ENCODE peak calls at places on chromosomes 2 and 18, in nine cellular contexts. One of them, this sample, is unnamed.

GRCh38 chr18:6731197-6731596 is 1.7 kb downstream of the ARHGAP28 start:
- DNase-seq in K562: no peak
- DNase-seq in lower leg skin: no peak
- DNase-seq in IMR-90: peak; percentile 94
- DNase-seq in uterus: no peak
- DNase-seq in stomach: no peak
- DNase-seq in endothelial cell of umbilical vein: peak; percentile 71
- DNase-seq in HCT116: no peak
- DNase-seq in sigmoid colon: no peak
- DNase-seq in this sample: no peak

GRCh38 chr18:54888933-54889332 is 60.7 kb downstream of the RAB27B start:
- DNase-seq in K562: no peak
- DNase-seq in lower leg skin: no peak
- DNase-seq in IMR-90: peak; percentile 79
- DNase-seq in uterus: no peak
- DNase-seq in stomach: no peak
- DNase-seq in endothelial cell of umbilical vein: no peak
- DNase-seq in HCT116: no peak
- DNase-seq in sigmoid colon: no peak
- DNase-seq in this sample: no peak

GRCh38 chr2:162887902-162888301 is 49.3 kb upstream of the KCNH7 start:
- DNase-seq in K562: no peak
- DNase-seq in lower leg skin: no peak
- DNase-seq in IMR-90: no peak
- DNase-seq in uterus: no peak
- DNase-seq in stomach: no peak
- DNase-seq in endothelial cell of umbilical vein: no peak
- DNase-seq in HCT116: no peak
- DNase-seq in sigmoid colon: no peak
- DNase-seq in this sample: no peak

GRCh38 chr18:10838594-10838993 is 310.8 kb downstream of the PIEZO2 start:
- DNase-seq in K562: no peak
- DNase-seq in lower leg skin: no peak
- DNase-seq in IMR-90: peak; percentile 87
- DNase-seq in uterus: no peak
- DNase-seq in stomach: no peak
- DNase-seq in endothelial cell of umbilical vein: no peak
- DNase-seq in HCT116: no peak
- DNase-seq in sigmoid colon: no peak
- DNase-seq in this sample: no peak

GRCh38 chr2:3266727-3267548 is 110.7 kb downstream of the EIPR1 start:
- DNase-seq in K562: no peak
- DNase-seq in lower leg skin: no peak
- DNase-seq in IMR-90: no peak
- DNase-seq in uterus: no peak
- DNase-seq in stomach: no peak
- DNase-seq in endothelial cell of umbilical vein: no peak
- DNase-seq in HCT116: no peak
- DNase-seq in sigmoid colon: no peak
- DNase-seq in this sample: no peak

GRCh38 chr2:129812071-129812470 is 167.4 kb upstream of the RAB6C start:
- DNase-seq in K562: no peak
- DNase-seq in lower leg skin: peak; percentile 72
- DNase-seq in IMR-90: no peak
- DNase-seq in uterus: no peak
- DNase-seq in stomach: peak; percentile 47
- DNase-seq in endothelial cell of umbilical vein: no peak
- DNase-seq in HCT116: no peak
- DNase-seq in sigmoid colon: no peak
- DNase-seq in this sample: no peak

GRCh38 chr18:2547477-2548087 is 23.7 kb downstream of the METTL4 start:
- DNase-seq in K562: peak; percentile 33
- DNase-seq in lower leg skin: no peak
- DNase-seq in IMR-90: peak; percentile 71
- DNase-seq in uterus: no peak
- DNase-seq in stomach: no peak
- DNase-seq in endothelial cell of umbilical vein: peak; percentile 60
- DNase-seq in HCT116: peak; percentile 22
- DNase-seq in sigmoid colon: no peak
- DNase-seq in this sample: no peak

GRCh38 chr2:54839526-54840255 is 116.2 kb downstream of the EML6 start:
- DNase-seq in K562: no peak
- DNase-seq in lower leg skin: no peak
- DNase-seq in IMR-90: no peak
- DNase-seq in uterus: no peak
- DNase-seq in stomach: no peak
- DNase-seq in endothelial cell of umbilical vein: no peak
- DNase-seq in HCT116: no peak
- DNase-seq in sigmoid colon: no peak
- DNase-seq in this sample: no peak

GRCh38 chr2:112626604-112627059 is 19.1 kb upstream of the SLC20A1 start:
- DNase-seq in K562: peak; percentile 72
- DNase-seq in lower leg skin: no peak
- DNase-seq in IMR-90: peak; percentile 68
- DNase-seq in uterus: peak; percentile 36
- DNase-seq in stomach: peak; percentile 64
- DNase-seq in endothelial cell of umbilical vein: peak; percentile 86
- DNase-seq in HCT116: no peak
- DNase-seq in sigmoid colon: peak; percentile 73
- DNase-seq in this sample: no peak

GRCh38 chr18:41449612-41450011 is 505.4 kb upstream of the PIK3C3 start:
- DNase-seq in K562: no peak
- DNase-seq in lower leg skin: no peak
- DNase-seq in IMR-90: no peak
- DNase-seq in uterus: no peak
- DNase-seq in stomach: no peak
- DNase-seq in endothelial cell of umbilical vein: peak; percentile 49
- DNase-seq in HCT116: no peak
- DNase-seq in sigmoid colon: no peak
- DNase-seq in this sample: no peak

GRCh38 chr18:23857756-23858155 is 156.8 kb upstream of the TTC39C start:
- DNase-seq in K562: no peak
- DNase-seq in lower leg skin: no peak
- DNase-seq in IMR-90: peak; percentile 82
- DNase-seq in uterus: no peak
- DNase-seq in stomach: peak; percentile 48
- DNase-seq in endothelial cell of umbilical vein: peak; percentile 76
- DNase-seq in HCT116: no peak
- DNase-seq in sigmoid colon: no peak
- DNase-seq in this sample: no peak

GRCh38 chr18:65753520-65753919 is 2.7 kb downstream of the CDH7 start:
- DNase-seq in K562: peak; percentile 1
- DNase-seq in lower leg skin: no peak
- DNase-seq in IMR-90: no peak
- DNase-seq in uterus: no peak
- DNase-seq in stomach: no peak
- DNase-seq in endothelial cell of umbilical vein: no peak
- DNase-seq in HCT116: no peak
- DNase-seq in sigmoid colon: no peak
- DNase-seq in this sample: no peak

GRCh38 chr2:174334781-174335604 is at the start of gene SP9:
- DNase-seq in K562: peak; percentile 91
- DNase-seq in lower leg skin: no peak
- DNase-seq in IMR-90: peak; percentile 46
- DNase-seq in uterus: no peak
- DNase-seq in stomach: no peak
- DNase-seq in endothelial cell of umbilical vein: peak; percentile 50
- DNase-seq in HCT116: no peak
- DNase-seq in sigmoid colon: no peak
- DNase-seq in this sample: no peak

GRCh38 chr2:174338155-174338495 is 3.4 kb downstream of the SP9 start:
- DNase-seq in K562: no peak
- DNase-seq in lower leg skin: no peak
- DNase-seq in IMR-90: no peak
- DNase-seq in uterus: no peak
- DNase-seq in stomach: no peak
- DNase-seq in endothelial cell of umbilical vein: peak; percentile 26
- DNase-seq in HCT116: no peak
- DNase-seq in sigmoid colon: no peak
- DNase-seq in this sample: no peak

GRCh38 chr2:174337337-174338154 is 2.8 kb downstream of the SP9 start:
- DNase-seq in K562: peak; percentile 66
- DNase-seq in lower leg skin: no peak
- DNase-seq in IMR-90: no peak
- DNase-seq in uterus: no peak
- DNase-seq in stomach: no peak
- DNase-seq in endothelial cell of umbilical vein: peak; percentile 46
- DNase-seq in HCT116: no peak
- DNase-seq in sigmoid colon: no peak
- DNase-seq in this sample: no peak

GRCh38 chr2:174335605-174336402 is 1.1 kb downstream of the SP9 start:
- DNase-seq in K562: peak; percentile 52
- DNase-seq in lower leg skin: no peak
- DNase-seq in IMR-90: no peak
- DNase-seq in uterus: peak; percentile 16
- DNase-seq in stomach: no peak
- DNase-seq in endothelial cell of umbilical vein: peak; percentile 23
- DNase-seq in HCT116: no peak
- DNase-seq in sigmoid colon: peak; percentile 58
- DNase-seq in this sample: peak; percentile 63

DNA sequence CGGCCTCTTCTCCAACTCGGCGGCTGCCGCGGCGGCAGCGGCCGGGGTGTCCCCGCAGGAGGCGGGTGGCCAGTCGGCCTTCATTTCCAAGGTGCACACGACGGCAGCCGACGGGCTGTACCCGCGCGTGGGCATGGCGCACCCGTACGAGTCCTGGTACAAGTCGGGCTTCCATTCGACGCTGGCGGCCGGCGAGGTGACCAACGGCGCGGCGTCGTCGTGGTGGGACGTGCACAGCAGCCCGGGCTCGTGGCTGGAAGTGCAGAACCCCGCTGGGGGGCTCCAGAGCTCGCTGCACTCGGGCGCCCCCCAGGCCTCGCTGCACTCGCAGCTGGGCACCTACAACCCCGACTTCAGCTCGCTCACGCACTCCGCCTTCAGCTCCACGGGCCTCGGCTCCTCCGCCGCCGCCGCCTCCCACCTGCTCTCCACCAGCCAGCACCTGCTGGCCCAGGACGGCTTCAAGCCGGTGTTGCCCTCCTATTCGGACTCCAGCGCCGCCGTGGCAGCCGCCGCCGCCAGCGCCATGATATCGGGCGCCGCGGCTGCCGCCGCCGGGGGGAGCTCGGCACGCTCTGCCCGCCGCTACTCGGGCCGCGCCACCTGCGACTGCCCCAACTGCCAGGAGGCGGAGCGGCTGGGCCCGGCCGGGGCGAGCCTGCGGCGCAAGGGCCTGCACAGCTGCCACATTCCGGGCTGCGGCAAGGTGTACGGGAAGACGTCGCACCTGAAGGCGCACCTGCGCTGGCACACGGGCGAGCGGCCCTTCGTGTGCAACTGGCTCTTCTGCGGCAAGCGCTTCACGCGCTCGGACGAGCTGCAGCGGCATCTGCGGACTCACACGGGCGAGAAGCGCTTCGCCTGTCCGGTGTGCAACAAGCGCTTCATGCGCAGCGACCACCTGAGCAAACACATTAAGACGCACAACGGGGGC is 1.9 kb downstream of the SP9 start:
- DNase-seq in K562: peak; percentile 79
- DNase-seq in lower leg skin: no peak
- DNase-seq in IMR-90: no peak
- DNase-seq in uterus: no peak
- DNase-seq in stomach: no peak
- DNase-seq in endothelial cell of umbilical vein: peak; percentile 31
- DNase-seq in HCT116: peak; percentile 48
- DNase-seq in sigmoid colon: no peak
- DNase-seq in this sample: no peak
- TF ChIP-seq POLR2A in K562: no peak
- TF ChIP-seq POLR2A in lower leg skin: no peak
- TF ChIP-seq POLR2A in IMR-90: no peak
- TF ChIP-seq POLR2A in uterus: no peak
- TF ChIP-seq POLR2A in stomach: no peak
- TF ChIP-seq POLR2A in endothelial cell of umbilical vein: no peak
- TF ChIP-seq POLR2A in HCT116: no peak
- TF ChIP-seq POLR2A in sigmoid colon: no peak
- TF ChIP-seq POLR2A in this sample: no peak

GRCh38 chr2:96247896-96248295 is 17.9 kb downstream of the TMEM127 start:
- DNase-seq in K562: no peak
- DNase-seq in lower leg skin: no peak
- DNase-seq in IMR-90: no peak
- DNase-seq in uterus: no peak
- DNase-seq in stomach: no peak
- DNase-seq in endothelial cell of umbilical vein: no peak
- DNase-seq in HCT116: no peak
- DNase-seq in sigmoid colon: peak; percentile 48
- DNase-seq in this sample: no peak
- TF ChIP-seq POLR2A in K562: no peak
- TF ChIP-seq POLR2A in lower leg skin: no peak
- TF ChIP-seq POLR2A in IMR-90: no peak
- TF ChIP-seq POLR2A in uterus: no peak
- TF ChIP-seq POLR2A in stomach: no peak
- TF ChIP-seq POLR2A in endothelial cell of umbilical vein: no peak
- TF ChIP-seq POLR2A in HCT116: no peak
- TF ChIP-seq POLR2A in sigmoid colon: no peak
- TF ChIP-seq POLR2A in this sample: no peak

DNA sequence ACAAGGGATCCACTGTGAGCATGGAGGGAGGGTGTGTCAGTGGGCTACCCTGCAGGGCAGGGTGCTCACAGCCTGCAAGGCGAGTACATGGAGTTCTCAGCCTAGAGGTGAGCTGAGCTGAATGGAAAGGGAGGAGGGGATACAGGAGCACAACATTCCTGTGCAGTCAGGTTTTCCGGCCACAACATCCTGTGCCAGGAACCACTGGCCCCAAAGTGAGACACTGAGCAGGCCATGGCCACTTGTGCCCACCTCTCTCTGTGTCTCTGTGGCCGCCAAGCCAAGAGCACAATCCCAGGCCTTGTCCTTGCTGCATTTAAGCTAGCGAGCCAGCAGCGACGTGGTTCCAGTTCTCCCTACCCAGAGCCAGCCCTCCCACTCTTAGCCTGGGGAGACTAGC is 6.1 kb downstream of the DOK1 start:
- DNase-seq in K562: no peak
- DNase-seq in lower leg skin: no peak
- DNase-seq in IMR-90: no peak
- DNase-seq in uterus: no peak
- DNase-seq in stomach: no peak
- DNase-seq in endothelial cell of umbilical vein: no peak
- DNase-seq in HCT116: no peak
- DNase-seq in sigmoid colon: no peak
- DNase-seq in this sample: no peak
- TF ChIP-seq POLR2A in K562: no peak
- TF ChIP-seq POLR2A in lower leg skin: no peak
- TF ChIP-seq POLR2A in IMR-90: no peak
- TF ChIP-seq POLR2A in uterus: no peak
- TF ChIP-seq POLR2A in stomach: no peak
- TF ChIP-seq POLR2A in endothelial cell of umbilical vein: no peak
- TF ChIP-seq POLR2A in HCT116: no peak
- TF ChIP-seq POLR2A in sigmoid colon: no peak
- TF ChIP-seq POLR2A in this sample: no peak

DNA sequence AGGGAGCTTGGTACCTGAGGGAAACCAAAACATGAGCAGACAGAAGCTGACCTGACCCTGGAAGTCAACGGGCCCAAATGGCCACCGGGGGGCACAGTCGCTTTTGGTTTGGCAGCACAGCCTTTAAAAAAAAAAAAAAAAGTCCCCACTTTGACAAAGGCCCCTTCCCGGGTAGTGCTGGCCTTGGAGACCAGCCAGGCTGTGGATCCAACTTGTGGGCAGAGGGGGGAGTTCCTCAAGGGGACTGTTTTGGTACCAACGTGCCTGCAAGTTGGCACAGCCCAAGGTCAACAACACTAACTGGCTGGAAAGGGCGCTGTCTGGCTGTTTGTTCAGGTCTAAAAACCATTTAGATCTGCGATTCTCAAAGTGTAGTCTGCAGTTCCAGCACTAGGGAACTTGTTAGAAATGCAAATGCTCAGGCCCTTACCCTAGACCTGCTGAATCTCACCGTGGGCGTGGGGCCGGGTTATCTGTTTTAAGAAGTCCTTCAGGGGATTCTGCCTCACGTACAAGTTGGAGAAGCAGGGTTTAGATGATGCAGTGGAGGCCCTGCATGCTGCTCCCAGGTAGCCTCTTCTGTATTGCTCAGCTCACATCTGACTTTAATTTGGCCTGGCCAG is 83.0 kb downstream of the LPIN1 start:
- DNase-seq in K562: peak; percentile 76
- DNase-seq in lower leg skin: peak; percentile 38
- DNase-seq in IMR-90: peak; percentile 34
- DNase-seq in uterus: peak; percentile 43
- DNase-seq in stomach: peak; percentile 63
- DNase-seq in endothelial cell of umbilical vein: peak; percentile 65
- DNase-seq in HCT116: peak; percentile 41
- DNase-seq in sigmoid colon: peak; percentile 79
- DNase-seq in this sample: peak; percentile 51
- TF ChIP-seq POLR2A in K562: no peak
- TF ChIP-seq POLR2A in lower leg skin: no peak
- TF ChIP-seq POLR2A in IMR-90: no peak
- TF ChIP-seq POLR2A in uterus: no peak
- TF ChIP-seq POLR2A in stomach: no peak
- TF ChIP-seq POLR2A in endothelial cell of umbilical vein: no peak
- TF ChIP-seq POLR2A in HCT116: no peak
- TF ChIP-seq POLR2A in sigmoid colon: no peak
- TF ChIP-seq POLR2A in this sample: no peak